ENCODE peak calls at places on chromosomes 4 and X, in six cellular contexts. V is IMR-90, C is vagina, U is A549, F is transverse colon, R is esophagus squamous epithelium. J is an unnamed sample.

GRCh38 chrX:11397680-11398079 is 104.5 kb downstream of the AMELX start:
- DNase-seq in V (no peak), C (no peak), U (no peak), F (no peak), R (no peak), J (no peak)

GRCh38 chr4:106987314-106987713 is 48.8 kb downstream of the DKK2 start:
- DNase-seq in V (no peak), C (no peak), U (no peak), F (no peak), R (no peak), J (no peak)

GRCh38 chr4:175125410-175126068 is 207.4 kb downstream of the ADAM29 start:
- DNase-seq in V (no peak), C (no peak), U (no peak), F (no peak), R (no peak), J (no peak)

GRCh38 chrX:22247169-22247568 is 25.5 kb upstream of the CBLL2 start:
- DNase-seq in V (peak; percentile 41), C (no peak), U (no peak), F (no peak), R (no peak), J (no peak)

GRCh38 chrX:16155586-16155985 is 11.7 kb upstream of the MAGEB17 start:
- DNase-seq in V (no peak), C (no peak), U (no peak), F (no peak), R (no peak), J (no peak)

GRCh38 chrX:40189621-40190020 is 91.9 kb upstream of the BCOR start:
- DNase-seq in V (no peak), C (no peak), U (no peak), F (no peak), R (no peak), J (no peak)

GRCh38 chr4:112172180-112172579 is 26.9 kb downstream of the FAM241A start:
- DNase-seq in V (no peak), C (no peak), U (no peak), F (no peak), R (no peak), J (no peak)

GRCh38 chrX:68696267-68696666 is 48.8 kb downstream of the STARD8 start:
- DNase-seq in V (no peak), C (no peak), U (no peak), F (no peak), R (no peak), J (peak; percentile 25)

GRCh38 chr4:153152453-153153338 is 51.5 kb upstream of the TRIM2 start:
- DNase-seq in V (peak; percentile 23), C (no peak), U (no peak), F (peak; percentile 70), R (no peak), J (peak; percentile 66)

GRCh38 chr4:54318904-54319303 is 89.8 kb downstream of the PDGFRA start:
- DNase-seq in V (peak; percentile 58), C (no peak), U (peak; percentile 11), F (no peak), R (no peak), J (peak; percentile 66)

GRCh38 chrX:150409964-150410363 is 46.8 kb downstream of the MAMLD1 start:
- DNase-seq in V (no peak), C (no peak), U (no peak), F (no peak), R (no peak), J (no peak)

GRCh38 chr4:93827272-93827947 is 1.1 kb upstream of the ATOH1 start:
- DNase-seq in V (no peak), C (no peak), U (no peak), F (peak; percentile 51), R (no peak), J (no peak)

GRCh38 chrX:2614911-2615310 is 76.2 kb upstream of the CD99 start:
- DNase-seq in V (peak; percentile 83), C (no peak), U (no peak), F (no peak), R (no peak), J (peak; percentile 83)

GRCh38 chrX:115023139-115023538 is 5.7 kb upstream of the IL13RA2 start:
- DNase-seq in V (peak; percentile 90), C (no peak), U (no peak), F (no peak), R (no peak), J (no peak)

DNA sequence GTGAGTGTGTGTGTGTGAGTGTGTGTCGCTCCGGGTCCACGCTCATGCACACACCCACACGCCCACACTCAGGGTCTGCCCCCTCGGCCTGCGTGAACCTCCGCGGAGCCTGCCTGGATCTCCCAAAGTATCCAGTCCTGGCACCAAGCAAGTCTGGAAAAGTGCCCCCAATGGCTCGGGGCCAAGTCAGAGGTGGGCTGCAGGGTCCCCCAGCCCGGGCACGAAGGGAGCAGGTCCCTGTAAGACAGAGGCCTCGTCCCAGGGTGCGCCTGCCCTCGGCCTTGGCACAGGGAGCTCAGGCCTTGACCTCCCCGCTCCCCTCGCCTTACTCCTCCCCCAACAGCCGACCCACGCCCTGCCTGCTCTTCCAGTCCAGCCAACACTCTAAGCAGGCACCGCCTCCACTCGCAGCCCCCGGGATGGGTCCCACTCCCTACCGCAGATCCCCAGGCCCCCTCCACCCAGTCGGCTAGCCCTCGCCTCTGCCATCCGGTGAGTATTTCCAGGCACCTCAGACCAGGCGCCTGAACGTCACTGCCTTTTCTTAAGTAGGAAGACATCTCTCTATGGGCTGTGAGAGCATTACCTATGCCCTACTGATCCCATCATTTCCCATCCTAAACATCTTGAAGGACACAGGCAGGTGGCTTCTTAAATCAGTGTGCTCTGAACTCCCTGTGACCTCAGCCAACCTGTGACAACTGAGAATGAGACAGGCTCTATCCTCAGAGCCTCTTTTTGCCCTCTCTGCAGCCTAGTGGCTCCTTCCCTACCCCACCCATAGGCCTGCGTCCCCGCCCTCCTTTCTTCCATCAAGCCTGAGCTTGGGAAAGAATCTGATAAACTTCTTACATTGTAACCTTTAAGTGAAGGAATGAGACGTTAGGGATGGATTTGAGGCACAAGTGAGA is 704 bp downstream of the FAM114A1 start:
- DNase-seq in V (peak; percentile 60), C (no peak), U (no peak), F (peak; percentile 57), R (no peak), J (no peak)
- TF ChIP-seq POLR2A in V (no peak), C (no peak), U (no peak), F (no peak), R (no peak), J (no peak)

DNA sequence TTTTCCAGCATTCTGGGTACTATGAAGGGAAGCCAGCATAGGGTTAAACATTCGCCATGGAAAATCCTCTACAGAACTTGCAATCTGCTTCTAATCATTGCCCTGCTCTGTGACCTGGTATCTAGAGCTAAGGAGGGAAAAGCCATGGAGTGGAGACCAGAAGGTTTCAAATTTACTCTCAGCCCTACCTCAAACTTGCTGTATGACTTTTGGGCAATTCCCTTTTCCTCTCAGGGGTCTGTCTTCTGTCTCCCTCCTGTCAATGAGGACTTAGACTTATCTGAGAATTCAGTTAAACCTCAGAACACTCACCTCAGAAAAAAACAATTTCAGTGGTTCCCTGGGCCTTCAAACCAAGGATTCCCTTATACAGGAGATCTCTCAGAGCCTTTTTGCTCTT is 29.1 kb downstream of the ARHGEF9 start:
- DNase-seq in V (no peak), C (no peak), U (no peak), F (no peak), R (no peak), J (no peak)
- H3K4me3 ChIP-seq in V (no peak overlapping the region), C (no peak overlapping the region), U (peak overlapping the region; percentile 76), F (no peak overlapping the region), R (no peak overlapping the region), J (no peak overlapping the region)

GRCh38 chr4:155954118-155954503 is 445 bp upstream of the CTSO start:
- DNase-seq in V (no peak), C (no peak), U (no peak), F (peak; percentile 12), R (no peak), J (no peak)

GRCh38 chr4:155954939-155955338 is 1.3 kb upstream of the CTSO start:
- DNase-seq in V (peak; percentile 45), C (no peak), U (no peak), F (no peak), R (no peak), J (no peak)

GRCh38 chr4:155950461-155950860 is 3.2 kb downstream of the CTSO start:
- DNase-seq in V (no peak), C (no peak), U (no peak), F (no peak), R (no peak), J (no peak)

GRCh38 chr4:155952546-155952945 is 1.1 kb downstream of the CTSO start:
- DNase-seq in V (peak; percentile 42), C (no peak), U (no peak), F (no peak), R (no peak), J (no peak)

DNA sequence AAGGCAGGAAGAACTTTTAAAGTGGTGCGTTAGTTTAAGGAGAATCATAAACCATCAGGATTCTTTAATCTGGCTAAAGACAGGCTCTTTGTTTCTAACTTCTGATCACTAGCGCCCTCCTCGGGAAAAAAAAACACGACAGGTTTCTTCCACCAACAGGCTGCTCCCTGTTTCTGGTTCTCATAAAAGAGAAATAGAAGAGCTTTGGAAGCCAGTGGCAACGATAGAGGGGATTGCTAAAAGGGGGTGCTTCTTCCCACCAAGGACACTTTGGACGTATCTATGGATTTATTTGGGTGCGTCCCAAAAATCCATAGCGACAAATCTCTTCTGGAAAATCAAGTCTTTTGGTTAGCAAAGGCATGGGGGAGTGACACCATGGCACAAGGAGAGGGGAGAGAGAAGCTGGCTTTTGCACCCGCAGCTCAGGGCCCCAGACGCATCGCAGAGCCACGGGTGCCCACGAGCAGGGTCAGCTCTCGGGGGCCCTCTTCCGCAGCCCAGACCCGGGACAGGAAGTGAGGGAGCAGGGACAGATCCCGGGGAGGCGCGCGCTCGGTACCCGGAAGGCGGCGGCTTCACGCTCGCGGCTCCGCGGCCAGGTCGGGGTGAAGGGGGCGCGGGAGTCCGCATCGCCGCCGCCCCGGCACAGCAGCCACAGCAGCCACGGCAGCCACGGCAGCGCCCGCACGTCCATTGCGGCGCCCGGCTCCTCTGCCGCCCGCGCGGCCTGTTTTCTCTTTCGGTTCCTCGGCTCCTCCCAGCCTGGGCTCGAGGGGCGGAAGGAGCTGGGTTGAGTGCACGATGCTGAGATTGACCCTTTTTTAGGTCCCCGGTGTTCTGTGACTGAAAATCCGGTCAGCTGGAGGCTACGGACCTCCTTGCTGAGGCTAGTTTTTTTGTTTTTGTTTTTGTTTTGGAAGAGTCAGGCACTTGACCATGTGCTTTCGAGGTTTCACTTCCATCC is at the start of gene CTSO:
- DNase-seq in V (peak; percentile 85), C (no peak), U (peak; percentile 44), F (peak; percentile 75), R (peak; percentile 23), J (peak; percentile 53)
- TF ChIP-seq POLR2A in V (peak; percentile 62), C (peak; percentile 20), U (peak; percentile 40), F (peak; percentile 57), R (no peak), J (no peak)

DNA sequence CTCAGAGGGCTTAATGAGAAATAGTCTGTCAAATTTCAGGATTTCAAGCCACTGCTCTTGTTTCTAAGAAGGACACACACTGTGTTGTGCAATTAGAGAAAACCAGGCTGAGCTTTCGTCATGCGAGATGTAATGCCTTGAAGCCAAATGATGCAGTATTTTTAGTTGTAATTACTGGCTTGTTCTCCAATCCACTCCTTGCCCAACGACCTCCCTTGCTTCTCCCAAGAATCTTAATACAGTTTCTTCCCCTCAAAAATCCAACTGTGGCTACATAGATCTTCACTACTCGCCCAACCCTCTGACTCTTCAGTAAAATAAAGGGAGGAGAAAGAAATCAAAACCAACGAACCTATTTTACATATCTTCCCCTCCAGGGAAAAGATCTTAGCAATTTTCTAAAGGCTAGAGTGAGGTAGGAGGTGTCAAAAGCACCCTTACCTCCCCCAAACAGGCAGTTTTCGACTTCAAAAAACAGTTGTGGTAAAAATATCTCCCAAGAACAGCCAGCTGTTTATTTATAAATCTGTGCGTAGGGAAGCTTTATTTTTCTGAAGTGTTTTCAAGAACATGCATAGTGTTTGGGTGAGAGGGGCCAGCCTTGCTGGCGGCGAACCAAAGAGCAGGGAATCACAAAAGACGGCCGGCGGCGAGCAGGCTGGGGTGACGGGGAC is 68.7 kb downstream of the MGST2 start:
- DNase-seq in V (peak; percentile 65), C (no peak), U (no peak), F (no peak), R (no peak), J (peak; percentile 58)
- H3K4me3 ChIP-seq in V (peak overlapping the region; percentile 52), C (peak overlapping the region; percentile 54), U (no peak overlapping the region), F (peak overlapping the region; percentile 21), R (peak overlapping the region; percentile 25), J (peak overlapping the region; percentile 28)

GRCh38 chrX:48801281-48802088 is at the start of gene HDAC6:
- DNase-seq in V (peak; percentile 98), C (no peak), U (peak; percentile 92), F (peak; percentile 96), R (peak; percentile 97), J (peak; percentile 99)
- TF ChIP-seq POLR2A in V (no peak), C (peak; percentile 8), U (peak; percentile 39), F (peak; percentile 58), R (no peak), J (peak; percentile 62)

J was measured in NB4.